ENCODE peak calls at places on chromosome 3, in six cellular contexts. R is Karpas-422; M is effector memory CD4-positive, alpha-beta T cell; F is cardiac muscle cell; U is HepG2; C is upper lobe of right lung. Z is an unnamed sample. For H3K27me3, the result is how much of the 10 kb centered on the place peaks cover.

GRCh38 chr3:83523470-83524073 is 1435.2 kb upstream of the CADM2 start:
- DNase-seq in M (no peak), C (no peak), R (peak), F (peak), U (peak), Z (no peak)

GRCh38 chr3:71428841-71429609 is 154.5 kb downstream of the FOXP1 start:
- DNase-seq in M (no peak), F (no peak), C (no peak), R (no peak), U (no peak), Z (no peak)

GRCh38 chr3:185724761-185725160 is 100.1 kb downstream of the IGF2BP2 start:
- DNase-seq in M (no peak), U (no peak), C (no peak), R (no peak), F (no peak), Z (no peak)

GRCh38 chr3:183287301-183287971 is 34.4 kb downstream of the B3GNT5 start:
- DNase-seq in R (no peak), M (peak), F (no peak), C (no peak), U (no peak), Z (peak)

GRCh38 chr3:160825311-160825800 is 69.3 kb downstream of the PPM1L start:
- DNase-seq in F (no peak), C (no peak), R (no peak), U (no peak), M (no peak), Z (no peak)

GRCh38 chr3:107962015-107962414 is 128.8 kb downstream of the CD47 start:
- DNase-seq in C (no peak), F (no peak), M (no peak), R (no peak), U (no peak), Z (no peak)

GRCh38 chr3:102230057-102230456 is 204.8 kb upstream of the ZPLD1 start:
- DNase-seq in R (peak), F (no peak), C (no peak), U (no peak), M (no peak), Z (no peak)

GRCh38 chr3:110629917-110630316 is 441.7 kb upstream of the NECTIN3 start:
- DNase-seq in F (no peak), R (no peak), U (no peak), C (no peak), M (no peak), Z (no peak)

GRCh38 chr3:152471814-152472605 is 203.3 kb downstream of the MBNL1 start:
- DNase-seq in C (no peak), R (peak), U (peak), M (peak), F (peak), Z (peak)

GRCh38 chr3:12897537-12898289 is 56.3 kb upstream of the RPL32 start:
- DNase-seq in R (no peak), M (no peak), U (no peak), C (no peak), F (no peak), Z (no peak)

GRCh38 chr3:168071535-168071934 is 24.2 kb downstream of the GOLIM4 start:
- DNase-seq in F (no peak), U (no peak), R (no peak), M (no peak), C (no peak), Z (no peak)

GRCh38 chr3:27985369-27986035 is 255.9 kb upstream of the CMC1 start:
- DNase-seq in R (no peak), F (no peak), U (no peak), M (no peak), C (no peak), Z (no peak)

GRCh38 chr3:173970206-173970605 is 572.7 kb downstream of the NLGN1 start:
- DNase-seq in F (no peak), U (no peak), R (no peak), C (no peak), M (no peak), Z (no peak)

GRCh38 chr3:78912217-78912616 is 855.6 kb downstream of the ROBO1 start:
- DNase-seq in F (no peak), R (no peak), U (no peak), C (no peak), M (no peak), Z (no peak)

GRCh38 chr3:38327335-38328009 is 19.1 kb upstream of the XYLB start:
- DNase-seq in C (no peak), F (no peak), U (no peak), R (no peak), M (no peak), Z (no peak)

GRCh38 chr3:143895805-143896204 is 47.5 kb upstream of the SLC9A9 start:
- DNase-seq in F (peak), R (peak), M (no peak), U (no peak), C (no peak), Z (no peak)

GRCh38 chr3:112043621-112044201 is 9.2 kb downstream of the TMPRSS7 start:
- DNase-seq in U (peak), F (peak), C (no peak), M (no peak), R (peak), Z (peak)

GRCh38 chr3:131388400-131388799 is 6.8 kb downstream of the NUDT16 start:
- DNase-seq in R (peak), M (no peak), C (no peak), F (no peak), U (no peak), Z (no peak)

GRCh38 chr3:36714343-36714742 is 50.0 kb downstream of the DCLK3 start:
- DNase-seq in U (no peak), F (no peak), C (no peak), R (no peak), M (no peak), Z (no peak)
- H3K27me3 ChIP-seq in U (under half), F (under half), C (under half), R (under half), M (under half), Z (under half)

GRCh38 chr3:26559252-26559651 is 63.3 kb upstream of the LRRC3B start:
- DNase-seq in R (no peak), U (no peak), C (no peak), F (no peak), M (no peak), Z (no peak)

GRCh38 chr3:26558257-26558656 is 64.3 kb upstream of the LRRC3B start:
- DNase-seq in F (no peak), C (no peak), U (no peak), R (no peak), M (no peak), Z (no peak)

GRCh38 chr3:26562324-26562723 is 60.2 kb upstream of the LRRC3B start:
- DNase-seq in M (no peak), U (no peak), F (no peak), C (no peak), R (no peak), Z (no peak)

GRCh38 chr3:26556637-26557036 is 65.9 kb upstream of the LRRC3B start:
- DNase-seq in R (no peak), C (no peak), F (no peak), M (no peak), U (no peak), Z (no peak)
- H3K27ac ChIP-seq in R (no peak), C (no peak), F (no peak), M (no peak), U (no peak), Z (no peak)

DNA sequence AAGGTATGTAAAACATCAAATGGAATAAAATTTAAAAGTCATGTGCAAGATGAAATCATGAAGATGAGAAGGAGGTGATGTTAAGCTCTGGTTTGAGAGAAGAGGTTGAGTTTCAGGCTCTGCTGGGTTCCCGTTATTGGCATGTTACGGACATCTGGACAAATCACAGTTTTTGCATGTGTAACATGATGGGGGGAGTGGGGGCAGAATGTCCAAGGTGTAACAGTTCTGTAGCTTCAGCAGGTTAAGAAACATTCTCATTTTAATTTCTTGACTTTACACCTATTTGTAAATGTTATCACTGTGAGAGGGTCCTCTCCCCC is 17.2 kb downstream of the TRIM71 start:
- DNase-seq in F (no peak), R (no peak), U (no peak), C (no peak), M (no peak), Z (no peak)
- H3K27me3 ChIP-seq in F (under half), R (under half), U (under half), C (under half), M (under half), Z (under half)

DNA sequence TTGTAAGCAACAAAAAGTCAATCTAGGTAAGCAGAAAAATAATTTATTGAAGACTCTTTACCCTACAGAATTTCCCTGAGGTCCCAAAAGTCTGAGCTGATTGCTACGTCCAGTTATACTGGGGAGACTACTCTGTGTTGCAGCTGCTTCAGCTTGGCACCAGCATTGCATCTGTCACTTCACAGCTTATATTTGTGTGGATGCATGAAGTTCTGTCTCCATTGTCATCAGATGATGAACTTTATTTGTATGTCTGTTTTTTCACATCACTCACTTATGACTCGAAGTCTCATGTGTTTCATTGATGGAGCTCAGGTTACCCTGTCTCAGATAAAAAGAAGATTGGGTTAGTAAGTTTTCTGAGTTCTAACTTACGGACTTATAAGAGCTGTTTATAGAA is 75.3 kb upstream of the LRRFIP2 start:
- DNase-seq in C (no peak), F (no peak), M (no peak), U (no peak), R (no peak), Z (no peak)
- H3K27ac ChIP-seq in C (no peak), F (no peak), M (no peak), U (no peak), R (no peak), Z (no peak)

GRCh38 chr3:14237431-14237830 is 58.8 kb downstream of the LSM3 start:
- DNase-seq in U (no peak), F (no peak), M (no peak), R (no peak), C (no peak), Z (peak)

GRCh38 chr3:14238936-14239335 is 60.3 kb downstream of the LSM3 start:
- DNase-seq in F (no peak), R (no peak), M (no peak), U (no peak), C (no peak), Z (no peak)

GRCh38 chr3:14240366-14240765 is 61.7 kb downstream of the LSM3 start:
- DNase-seq in R (no peak), M (no peak), F (no peak), C (no peak), U (no peak), Z (no peak)

GRCh38 chr3:14239940-14240339 is 61.3 kb downstream of the LSM3 start:
- DNase-seq in U (no peak), M (no peak), F (no peak), C (no peak), R (no peak), Z (no peak)

DNA sequence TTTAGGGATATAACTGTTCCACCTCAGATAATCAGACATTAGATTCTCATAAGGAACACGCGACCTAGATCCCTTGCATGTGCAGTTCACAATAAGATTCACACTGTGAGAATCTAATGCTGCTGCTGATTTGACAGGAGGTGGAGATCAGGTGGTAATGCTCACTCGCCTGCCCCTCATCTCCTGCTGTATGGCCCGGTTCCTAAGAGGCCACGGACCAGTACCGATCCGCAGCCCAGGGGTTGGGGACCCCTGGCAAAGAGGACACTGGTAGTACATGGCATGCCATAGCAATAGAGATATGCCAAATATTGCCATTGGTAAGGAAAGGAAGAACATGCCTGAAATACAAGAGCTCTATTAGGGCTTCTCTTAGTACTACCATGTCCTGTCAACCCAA is 59.7 kb downstream of the LSM3 start:
- DNase-seq in U (no peak), F (no peak), M (no peak), C (no peak), R (no peak), Z (no peak)
- H3K27me3 ChIP-seq in U (under half), F (under half), M (under half), C (under half), R (under half), Z (under half)

GRCh38 chr3:169241928-169242751 is 421.4 kb downstream of the MECOM start:
- DNase-seq in C (peak), R (peak), M (no peak), F (peak), U (no peak), Z (no peak)

GRCh38 chr3:169243122-169243521 is 420.4 kb downstream of the MECOM start:
- DNase-seq in M (no peak), F (no peak), R (peak), C (no peak), U (no peak), Z (no peak)

GRCh38 chr3:169240786-169241486 is 422.6 kb downstream of the MECOM start:
- DNase-seq in U (no peak), M (no peak), F (no peak), R (peak), C (no peak), Z (no peak)

GRCh38 chr3:169239756-169240155 is 423.8 kb downstream of the MECOM start:
- DNase-seq in M (no peak), C (no peak), F (no peak), R (peak), U (no peak), Z (no peak)

GRCh38 chr3:169241575-169241927 is 422.0 kb downstream of the MECOM start:
- DNase-seq in U (no peak), M (no peak), F (no peak), C (no peak), R (no peak), Z (no peak)
- H3K27ac ChIP-seq in U (no peak), M (no peak), F (peak), C (peak), R (no peak), Z (peak)

Z was measured in uterus.